ENCODE peak calls at places on chromosomes 11 and 22, in five cellular contexts. One of them, this sample, is unnamed. For H3K4me1, the result is how much of the 10 kb centered on the place peaks cover.

GRCh38 chr11:33478111-33478573 is 221.0 kb downstream of the HIPK3 start:
- DNase-seq in neuronal stem cell: no peak
- DNase-seq in mesenchymal stem cell: no peak
- DNase-seq in IMR-90: no peak
- DNase-seq in H9: no peak
- DNase-seq in this sample: no peak

GRCh38 chr11:95365346-95365745 is 134.3 kb upstream of the SESN3 start:
- DNase-seq in IMR-90: no peak
- DNase-seq in mesenchymal stem cell: no peak
- DNase-seq in neuronal stem cell: no peak
- DNase-seq in H9: no peak
- DNase-seq in this sample: no peak

GRCh38 chr11:2213384-2213842 is 41.8 kb upstream of the TH start:
- DNase-seq in IMR-90: no peak
- DNase-seq in neuronal stem cell: no peak
- DNase-seq in mesenchymal stem cell: no peak
- DNase-seq in H9: peak
- DNase-seq in this sample: no peak

GRCh38 chr11:124801636-124802312 is 1.6 kb upstream of the MSANTD2 start:
- DNase-seq in neuronal stem cell: no peak
- DNase-seq in H9: no peak
- DNase-seq in mesenchymal stem cell: peak
- DNase-seq in IMR-90: peak
- DNase-seq in this sample: no peak

GRCh38 chr11:105838668-105839403 is 183.2 kb downstream of the MSANTD4 start:
- DNase-seq in IMR-90: peak
- DNase-seq in H9: no peak
- DNase-seq in mesenchymal stem cell: peak
- DNase-seq in neuronal stem cell: no peak
- DNase-seq in this sample: no peak

GRCh38 chr22:25495286-25495685 is 69.2 kb upstream of the GRK3 start:
- DNase-seq in H9: no peak
- DNase-seq in IMR-90: peak
- DNase-seq in neuronal stem cell: no peak
- DNase-seq in mesenchymal stem cell: peak
- DNase-seq in this sample: peak

GRCh38 chr11:66745356-66746235 is 16.6 kb upstream of the SPTBN2 start:
- DNase-seq in neuronal stem cell: no peak
- DNase-seq in mesenchymal stem cell: peak
- DNase-seq in IMR-90: no peak
- DNase-seq in H9: peak
- DNase-seq in this sample: peak

GRCh38 chr22:31526275-31526674 is 29.9 kb downstream of the SFI1 start:
- DNase-seq in IMR-90: no peak
- DNase-seq in neuronal stem cell: no peak
- DNase-seq in H9: no peak
- DNase-seq in mesenchymal stem cell: no peak
- DNase-seq in this sample: no peak

GRCh38 chr11:67032830-67033555 is 10.1 kb downstream of the SYT12 start:
- DNase-seq in mesenchymal stem cell: peak
- DNase-seq in neuronal stem cell: no peak
- DNase-seq in H9: no peak
- DNase-seq in IMR-90: peak
- DNase-seq in this sample: peak

GRCh38 chr22:25666308-25666707 is 75.7 kb upstream of the MYO18B start:
- DNase-seq in IMR-90: no peak
- DNase-seq in H9: peak
- DNase-seq in mesenchymal stem cell: peak
- DNase-seq in neuronal stem cell: no peak
- DNase-seq in this sample: no peak

DNA sequence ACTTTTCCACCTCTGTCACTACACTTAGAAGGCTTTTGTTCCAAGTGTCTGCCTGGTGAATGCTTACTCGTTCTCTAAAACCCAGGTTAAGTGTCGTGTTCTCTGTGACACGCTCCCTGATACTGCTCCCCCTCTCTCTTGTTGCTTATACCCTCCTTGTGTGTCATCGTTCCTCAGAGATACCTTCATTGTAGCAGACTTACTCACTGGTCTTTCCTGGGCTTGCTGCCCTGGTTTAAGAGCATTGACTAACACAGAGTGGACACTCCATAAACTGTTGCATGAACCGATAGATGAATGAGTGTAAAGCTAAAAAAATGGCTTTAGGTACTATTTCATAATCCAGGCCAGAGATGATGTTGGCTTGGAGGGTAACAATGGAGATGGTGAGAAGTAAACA is 171.3 kb downstream of the GRIK4 start:
- DNase-seq in IMR-90: peak
- DNase-seq in mesenchymal stem cell: no peak
- DNase-seq in H9: no peak
- DNase-seq in neuronal stem cell: no peak
- DNase-seq in this sample: no peak
- H2BK5ac ChIP-seq in IMR-90: no peak
- H2BK5ac ChIP-seq in mesenchymal stem cell: no peak
- H2BK5ac ChIP-seq in H9: no peak
- H2BK5ac ChIP-seq in neuronal stem cell: no peak
- H2BK5ac ChIP-seq in this sample: no peak

GRCh38 chr11:61131998-61132555 is 29.1 kb downstream of the VPS37C start:
- DNase-seq in H9: no peak
- DNase-seq in neuronal stem cell: no peak
- DNase-seq in IMR-90: no peak
- DNase-seq in mesenchymal stem cell: no peak
- DNase-seq in this sample: no peak

GRCh38 chr11:61133956-61134662 is 27.1 kb downstream of the VPS37C start:
- DNase-seq in mesenchymal stem cell: no peak
- DNase-seq in IMR-90: no peak
- DNase-seq in neuronal stem cell: no peak
- DNase-seq in H9: no peak
- DNase-seq in this sample: no peak

GRCh38 chr11:61131586-61131985 is 29.3 kb downstream of the CD5 start:
- DNase-seq in mesenchymal stem cell: no peak
- DNase-seq in H9: no peak
- DNase-seq in IMR-90: no peak
- DNase-seq in neuronal stem cell: no peak
- DNase-seq in this sample: no peak

GRCh38 chr11:61132646-61133045 is 28.6 kb downstream of the VPS37C start:
- DNase-seq in IMR-90: no peak
- DNase-seq in neuronal stem cell: no peak
- DNase-seq in mesenchymal stem cell: no peak
- DNase-seq in H9: no peak
- DNase-seq in this sample: no peak

GRCh38 chr11:61133145-61133544 is 28.1 kb downstream of the VPS37C start:
- DNase-seq in neuronal stem cell: no peak
- DNase-seq in H9: no peak
- DNase-seq in mesenchymal stem cell: no peak
- DNase-seq in IMR-90: no peak
- DNase-seq in this sample: no peak
- H3K4me1 ChIP-seq in neuronal stem cell: under half
- H3K4me1 ChIP-seq in H9: under half
- H3K4me1 ChIP-seq in mesenchymal stem cell: under half
- H3K4me1 ChIP-seq in IMR-90: under half
- H3K4me1 ChIP-seq in this sample: under half

DNA sequence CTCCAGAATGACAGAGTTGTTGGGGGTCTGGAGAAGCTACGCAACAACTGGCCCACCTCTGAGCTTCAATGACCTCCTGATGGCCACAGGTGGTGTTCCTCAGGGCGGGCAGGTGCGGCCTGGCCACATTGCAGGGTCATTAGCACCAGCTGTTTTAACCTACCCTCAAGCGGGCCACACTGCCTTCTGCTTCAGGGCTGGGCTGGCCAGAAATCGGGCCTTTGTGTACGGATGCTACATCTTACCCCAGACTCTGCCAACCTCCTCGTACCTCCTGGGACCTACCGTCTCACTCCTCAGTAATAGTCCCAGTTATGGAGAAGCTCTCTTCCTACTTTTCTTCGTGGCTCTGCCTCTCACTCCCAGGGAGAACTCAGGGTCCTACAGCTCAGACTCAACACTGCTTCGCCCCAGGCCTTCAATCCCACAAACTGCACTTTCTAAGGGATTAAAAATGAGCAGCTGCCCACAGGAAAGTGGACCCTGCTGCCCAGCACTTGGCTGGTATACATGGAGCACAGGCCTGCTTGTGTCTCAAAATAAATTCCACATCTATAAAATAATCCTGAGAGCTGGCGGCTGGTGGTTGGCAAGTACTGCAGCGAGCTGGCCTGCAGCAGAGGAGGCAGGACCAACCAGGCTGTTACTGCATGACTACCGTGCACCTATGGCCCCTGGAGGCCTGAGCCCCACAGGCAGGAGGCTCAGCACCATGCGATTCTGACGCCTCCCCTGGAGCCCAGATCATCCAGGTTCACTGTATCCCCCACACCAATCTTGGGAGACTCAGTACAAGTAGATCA is 159.7 kb upstream of the NCAM1 start:
- DNase-seq in mesenchymal stem cell: no peak
- DNase-seq in IMR-90: no peak
- DNase-seq in H9: no peak
- DNase-seq in neuronal stem cell: no peak
- DNase-seq in this sample: no peak
- H2BK5ac ChIP-seq in mesenchymal stem cell: no peak
- H2BK5ac ChIP-seq in IMR-90: no peak
- H2BK5ac ChIP-seq in H9: no peak
- H2BK5ac ChIP-seq in neuronal stem cell: no peak
- H2BK5ac ChIP-seq in this sample: no peak

GRCh38 chr11:60511393-60511792 is 3.8 kb upstream of the MS4A13 start:
- DNase-seq in IMR-90: no peak
- DNase-seq in mesenchymal stem cell: no peak
- DNase-seq in neuronal stem cell: no peak
- DNase-seq in H9: no peak
- DNase-seq in this sample: no peak

GRCh38 chr11:60515144-60515855 is at the start of gene MS4A13:
- DNase-seq in mesenchymal stem cell: no peak
- DNase-seq in IMR-90: no peak
- DNase-seq in neuronal stem cell: no peak
- DNase-seq in H9: no peak
- DNase-seq in this sample: no peak

DNA sequence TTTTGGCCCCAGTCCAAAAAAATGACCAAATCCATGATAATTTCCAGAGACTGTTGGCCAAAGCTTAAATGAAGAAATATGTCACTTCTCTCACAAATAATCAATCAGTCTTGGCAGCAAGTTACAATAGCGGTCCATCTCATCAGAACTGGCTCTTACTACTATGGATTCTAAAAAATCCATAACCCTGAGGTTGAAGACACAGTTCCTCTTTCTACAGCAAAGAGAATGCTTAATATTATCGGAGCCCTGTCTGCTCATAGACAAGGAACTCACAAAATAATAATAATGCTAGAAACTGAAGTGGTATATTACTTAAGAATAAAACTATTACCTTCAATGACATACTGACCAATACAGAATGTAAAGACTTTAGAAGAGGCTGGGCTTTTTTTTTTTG is 1.1 kb upstream of the MS4A13 start:
- DNase-seq in mesenchymal stem cell: no peak
- DNase-seq in IMR-90: no peak
- DNase-seq in neuronal stem cell: no peak
- DNase-seq in H9: no peak
- DNase-seq in this sample: no peak
- H3K4me1 ChIP-seq in mesenchymal stem cell: under half
- H3K4me1 ChIP-seq in IMR-90: under half
- H3K4me1 ChIP-seq in neuronal stem cell: under half
- H3K4me1 ChIP-seq in H9: under half
- H3K4me1 ChIP-seq in this sample: under half

GRCh38 chr22:36386351-36386899 is 1.3 kb downstream of the MYH9 start:
- DNase-seq in H9: no peak
- DNase-seq in IMR-90: no peak
- DNase-seq in mesenchymal stem cell: peak
- DNase-seq in neuronal stem cell: no peak
- DNase-seq in this sample: peak

GRCh38 chr22:36383110-36383581 is 4.6 kb downstream of the MYH9 start:
- DNase-seq in mesenchymal stem cell: peak
- DNase-seq in neuronal stem cell: no peak
- DNase-seq in H9: no peak
- DNase-seq in IMR-90: peak
- DNase-seq in this sample: no peak

GRCh38 chr22:36385491-36386350 is 2.0 kb downstream of the MYH9 start:
- DNase-seq in IMR-90: no peak
- DNase-seq in H9: no peak
- DNase-seq in neuronal stem cell: no peak
- DNase-seq in mesenchymal stem cell: peak
- DNase-seq in this sample: peak

GRCh38 chr22:36386900-36387663 is 685 bp downstream of the MYH9 start:
- DNase-seq in H9: no peak
- DNase-seq in neuronal stem cell: no peak
- DNase-seq in mesenchymal stem cell: no peak
- DNase-seq in IMR-90: no peak
- DNase-seq in this sample: peak

GRCh38 chr22:36384766-36385400 is 2.9 kb downstream of the MYH9 start:
- DNase-seq in mesenchymal stem cell: peak
- DNase-seq in neuronal stem cell: no peak
- DNase-seq in IMR-90: no peak
- DNase-seq in H9: no peak
- DNase-seq in this sample: no peak
- H2BK5ac ChIP-seq in mesenchymal stem cell: peak
- H2BK5ac ChIP-seq in neuronal stem cell: no peak
- H2BK5ac ChIP-seq in IMR-90: peak
- H2BK5ac ChIP-seq in H9: no peak
- H2BK5ac ChIP-seq in this sample: no peak

GRCh38 chr22:44892803-44893730 is 116.7 kb downstream of the PHF21B start:
- DNase-seq in neuronal stem cell: no peak
- DNase-seq in H9: no peak
- DNase-seq in mesenchymal stem cell: no peak
- DNase-seq in IMR-90: no peak
- DNase-seq in this sample: no peak
- H3K4me1 ChIP-seq in neuronal stem cell: under half
- H3K4me1 ChIP-seq in H9: under half
- H3K4me1 ChIP-seq in mesenchymal stem cell: under half
- H3K4me1 ChIP-seq in IMR-90: under half
- H3K4me1 ChIP-seq in this sample: under half

DNA sequence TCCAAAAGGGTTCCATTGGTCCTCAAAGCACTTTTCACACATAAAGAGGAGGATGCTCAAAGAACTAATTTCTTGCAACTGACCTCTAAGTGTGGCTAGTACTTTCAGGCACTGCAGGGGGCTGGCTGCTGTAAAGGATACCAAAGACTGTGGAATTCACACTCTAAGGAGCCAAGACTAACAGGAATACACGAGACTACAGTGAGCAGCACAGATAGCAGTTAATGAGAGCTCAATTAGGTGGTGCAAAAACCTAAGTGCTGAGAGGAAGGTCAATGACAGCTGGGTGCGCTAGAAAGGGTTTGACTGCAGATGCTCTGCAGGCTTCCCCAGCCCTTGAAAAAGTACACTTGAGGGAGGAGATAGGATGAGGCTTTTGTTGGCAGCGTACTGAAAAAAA is 124.3 kb upstream of the NTM start:
- DNase-seq in neuronal stem cell: no peak
- DNase-seq in IMR-90: no peak
- DNase-seq in mesenchymal stem cell: no peak
- DNase-seq in H9: no peak
- DNase-seq in this sample: no peak
- H2BK5ac ChIP-seq in neuronal stem cell: no peak
- H2BK5ac ChIP-seq in IMR-90: no peak
- H2BK5ac ChIP-seq in mesenchymal stem cell: no peak
- H2BK5ac ChIP-seq in H9: no peak
- H2BK5ac ChIP-seq in this sample: no peak

DNA sequence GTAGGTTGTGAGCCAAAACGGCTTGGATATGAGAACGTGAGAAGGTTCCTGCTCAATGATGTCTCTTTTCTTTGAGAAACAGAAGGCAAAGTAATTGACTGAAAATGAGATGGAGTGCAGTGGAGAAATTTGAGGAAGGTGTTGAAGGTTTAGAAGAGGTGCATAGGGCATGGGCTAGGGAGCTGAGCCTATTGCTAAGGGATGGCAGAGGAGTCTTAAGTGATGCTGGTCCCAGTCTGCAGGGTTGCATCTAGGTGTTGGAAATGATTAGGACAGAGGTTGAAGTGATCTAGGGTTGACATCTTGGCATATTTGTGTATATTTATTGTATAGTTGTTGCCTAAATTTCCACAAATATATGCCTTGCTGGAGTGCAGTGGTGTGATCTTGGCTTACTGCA is 2.3 kb downstream of the BIRC3 start:
- DNase-seq in neuronal stem cell: no peak
- DNase-seq in H9: no peak
- DNase-seq in IMR-90: no peak
- DNase-seq in mesenchymal stem cell: no peak
- DNase-seq in this sample: no peak
- H3K4me1 ChIP-seq in neuronal stem cell: under half
- H3K4me1 ChIP-seq in H9: under half
- H3K4me1 ChIP-seq in IMR-90: under half
- H3K4me1 ChIP-seq in mesenchymal stem cell: under half
- H3K4me1 ChIP-seq in this sample: under half

This sample was measured in trophoblast cell.